ENCODE peak calls at places on chromosomes 6 and 20, in seven cellular contexts. One of them, this sample, is unnamed.

GRCh38 chr20:23228912-23229311 is 121.7 kb upstream of the NXT1 start:
- DNase-seq in transverse colon: no peak
- DNase-seq in A549: no peak
- DNase-seq in K562: no peak
- DNase-seq in Peyer's patch: no peak
- DNase-seq in spleen: no peak
- DNase-seq in body of pancreas: no peak
- DNase-seq in this sample: no peak

GRCh38 chr6:20403766-20404640 is 2.3 kb downstream of the E2F3 start:
- DNase-seq in K562: peak
- DNase-seq in spleen: no peak
- DNase-seq in body of pancreas: no peak
- DNase-seq in Peyer's patch: peak
- DNase-seq in A549: peak
- DNase-seq in transverse colon: peak
- DNase-seq in this sample: peak

GRCh38 chr6:164665328-164665727 is 644.1 kb downstream of the C6orf118 start:
- DNase-seq in body of pancreas: no peak
- DNase-seq in transverse colon: no peak
- DNase-seq in spleen: no peak
- DNase-seq in A549: no peak
- DNase-seq in Peyer's patch: no peak
- DNase-seq in K562: no peak
- DNase-seq in this sample: no peak

GRCh38 chr6:2986722-2987196 is 12.9 kb upstream of the NQO2 start:
- DNase-seq in spleen: no peak
- DNase-seq in K562: no peak
- DNase-seq in body of pancreas: no peak
- DNase-seq in Peyer's patch: peak
- DNase-seq in transverse colon: no peak
- DNase-seq in A549: no peak
- DNase-seq in this sample: no peak

GRCh38 chr6:7649037-7649810 is 59.2 kb downstream of the SNRNP48 start:
- DNase-seq in spleen: no peak
- DNase-seq in A549: no peak
- DNase-seq in body of pancreas: no peak
- DNase-seq in Peyer's patch: no peak
- DNase-seq in transverse colon: no peak
- DNase-seq in K562: no peak
- DNase-seq in this sample: no peak

GRCh38 chr6:29728173-29728879 is 5.1 kb downstream of the HLA-F start:
- DNase-seq in transverse colon: no peak
- DNase-seq in body of pancreas: no peak
- DNase-seq in K562: no peak
- DNase-seq in spleen: no peak
- DNase-seq in Peyer's patch: no peak
- DNase-seq in A549: no peak
- DNase-seq in this sample: no peak

GRCh38 chr20:3158968-3159431 is 665 bp downstream of the FASTKD5 start:
- DNase-seq in Peyer's patch: no peak
- DNase-seq in body of pancreas: peak
- DNase-seq in transverse colon: no peak
- DNase-seq in spleen: no peak
- DNase-seq in K562: peak
- DNase-seq in A549: peak
- DNase-seq in this sample: peak

GRCh38 chr6:47780510-47781356 is 1.1 kb upstream of the OPN5 start:
- DNase-seq in body of pancreas: peak
- DNase-seq in transverse colon: peak
- DNase-seq in A549: peak
- DNase-seq in spleen: no peak
- DNase-seq in K562: no peak
- DNase-seq in Peyer's patch: peak
- DNase-seq in this sample: peak

GRCh38 chr6:84685983-84686584 is 78.3 kb downstream of the TBX18 start:
- DNase-seq in K562: peak
- DNase-seq in A549: peak
- DNase-seq in spleen: no peak
- DNase-seq in body of pancreas: no peak
- DNase-seq in transverse colon: no peak
- DNase-seq in Peyer's patch: no peak
- DNase-seq in this sample: peak

GRCh38 chr6:116253188-116253504 is 729 bp downstream of the TSPYL4 start:
- DNase-seq in spleen: no peak
- DNase-seq in A549: no peak
- DNase-seq in body of pancreas: no peak
- DNase-seq in K562: no peak
- DNase-seq in transverse colon: no peak
- DNase-seq in Peyer's patch: no peak
- DNase-seq in this sample: no peak

GRCh38 chr6:119390276-119390793 is 40.8 kb upstream of the MAN1A1 start:
- DNase-seq in spleen: no peak
- DNase-seq in K562: no peak
- DNase-seq in Peyer's patch: no peak
- DNase-seq in A549: no peak
- DNase-seq in transverse colon: no peak
- DNase-seq in body of pancreas: no peak
- DNase-seq in this sample: no peak

GRCh38 chr6:11040134-11040533 is 4.0 kb downstream of the ELOVL2 start:
- DNase-seq in spleen: no peak
- DNase-seq in transverse colon: no peak
- DNase-seq in A549: no peak
- DNase-seq in K562: no peak
- DNase-seq in body of pancreas: no peak
- DNase-seq in Peyer's patch: no peak
- DNase-seq in this sample: no peak

GRCh38 chr6:18507561-18507960 is 120.4 kb downstream of the RNF144B start:
- DNase-seq in A549: no peak
- DNase-seq in body of pancreas: no peak
- DNase-seq in Peyer's patch: no peak
- DNase-seq in spleen: no peak
- DNase-seq in transverse colon: no peak
- DNase-seq in K562: no peak
- DNase-seq in this sample: no peak

GRCh38 chr6:108866798-108867197 is 18.6 kb downstream of the ARMC2 start:
- DNase-seq in transverse colon: no peak
- DNase-seq in Peyer's patch: no peak
- DNase-seq in K562: no peak
- DNase-seq in body of pancreas: no peak
- DNase-seq in spleen: no peak
- DNase-seq in A549: no peak
- DNase-seq in this sample: no peak

GRCh38 chr6:132285004-132285780 is 116.1 kb downstream of the MOXD1 start:
- DNase-seq in Peyer's patch: no peak
- DNase-seq in body of pancreas: no peak
- DNase-seq in A549: no peak
- DNase-seq in K562: no peak
- DNase-seq in transverse colon: no peak
- DNase-seq in spleen: no peak
- DNase-seq in this sample: no peak

GRCh38 chr6:21636876-21637275 is 43.3 kb downstream of the SOX4 start:
- DNase-seq in body of pancreas: no peak
- DNase-seq in K562: no peak
- DNase-seq in transverse colon: no peak
- DNase-seq in spleen: no peak
- DNase-seq in A549: no peak
- DNase-seq in Peyer's patch: no peak
- DNase-seq in this sample: no peak

GRCh38 chr6:160055378-160055777 is 66.2 kb upstream of the SLC22A1 start:
- DNase-seq in body of pancreas: no peak
- DNase-seq in spleen: no peak
- DNase-seq in A549: no peak
- DNase-seq in Peyer's patch: no peak
- DNase-seq in K562: no peak
- DNase-seq in transverse colon: no peak
- DNase-seq in this sample: no peak

GRCh38 chr20:33401042-33401921 is at the start of gene CDK5RAP1:
- DNase-seq in A549: peak
- DNase-seq in transverse colon: peak
- DNase-seq in body of pancreas: peak
- DNase-seq in K562: peak
- DNase-seq in Peyer's patch: peak
- DNase-seq in spleen: peak
- DNase-seq in this sample: peak
- TF ChIP-seq POLR2A in A549: peak
- TF ChIP-seq POLR2A in transverse colon: no peak
- TF ChIP-seq POLR2A in body of pancreas: no peak
- TF ChIP-seq POLR2A in K562: peak
- TF ChIP-seq POLR2A in Peyer's patch: no peak
- TF ChIP-seq POLR2A in spleen: no peak
- TF ChIP-seq POLR2A in this sample: peak

GRCh38 chr20:11375966-11376365 is 541.7 kb upstream of the BTBD3 start:
- DNase-seq in Peyer's patch: no peak
- DNase-seq in spleen: no peak
- DNase-seq in K562: no peak
- DNase-seq in A549: no peak
- DNase-seq in transverse colon: no peak
- DNase-seq in body of pancreas: no peak
- DNase-seq in this sample: no peak

GRCh38 chr20:11376406-11376805 is 541.3 kb upstream of the BTBD3 start:
- DNase-seq in transverse colon: no peak
- DNase-seq in Peyer's patch: no peak
- DNase-seq in body of pancreas: no peak
- DNase-seq in spleen: no peak
- DNase-seq in K562: no peak
- DNase-seq in A549: no peak
- DNase-seq in this sample: no peak

GRCh38 chr20:11373391-11373790 is 544.3 kb upstream of the BTBD3 start:
- DNase-seq in spleen: no peak
- DNase-seq in A549: no peak
- DNase-seq in body of pancreas: no peak
- DNase-seq in transverse colon: no peak
- DNase-seq in K562: no peak
- DNase-seq in Peyer's patch: no peak
- DNase-seq in this sample: no peak

GRCh38 chr20:11376998-11377397 is 540.7 kb upstream of the BTBD3 start:
- DNase-seq in body of pancreas: no peak
- DNase-seq in spleen: no peak
- DNase-seq in K562: no peak
- DNase-seq in transverse colon: no peak
- DNase-seq in A549: no peak
- DNase-seq in Peyer's patch: no peak
- DNase-seq in this sample: no peak

DNA sequence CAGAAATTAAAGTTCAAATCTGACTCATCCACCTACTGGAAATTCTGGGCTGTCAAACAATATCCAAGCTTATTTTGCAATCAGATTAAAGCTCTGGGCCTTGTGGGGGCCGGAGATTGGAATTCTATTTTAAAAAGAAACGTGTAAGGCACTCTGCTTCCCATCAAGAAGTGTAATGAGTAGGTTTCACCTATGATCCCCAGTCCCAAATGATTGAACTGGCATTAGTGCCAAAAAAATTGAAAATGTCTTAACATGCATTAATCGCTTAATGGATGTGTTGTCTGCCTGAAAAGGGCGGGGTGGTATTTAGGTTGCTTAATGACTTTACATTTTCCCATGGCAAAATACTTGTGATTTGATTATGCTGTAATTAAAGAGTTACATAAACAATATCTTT is 542.3 kb upstream of the BTBD3 start:
- DNase-seq in Peyer's patch: no peak
- DNase-seq in K562: no peak
- DNase-seq in transverse colon: no peak
- DNase-seq in body of pancreas: no peak
- DNase-seq in spleen: no peak
- DNase-seq in A549: no peak
- DNase-seq in this sample: no peak
- TF ChIP-seq POLR2A in Peyer's patch: no peak
- TF ChIP-seq POLR2A in K562: no peak
- TF ChIP-seq POLR2A in transverse colon: no peak
- TF ChIP-seq POLR2A in body of pancreas: no peak
- TF ChIP-seq POLR2A in spleen: no peak
- TF ChIP-seq POLR2A in A549: no peak
- TF ChIP-seq POLR2A in this sample: no peak

GRCh38 chr6:5261545-5262109 is 314 bp downstream of the FARS2 start:
- DNase-seq in spleen: no peak
- DNase-seq in body of pancreas: no peak
- DNase-seq in A549: no peak
- DNase-seq in Peyer's patch: no peak
- DNase-seq in K562: no peak
- DNase-seq in transverse colon: no peak
- DNase-seq in this sample: peak

GRCh38 chr6:5259428-5259827 is 1.3 kb downstream of the LYRM4 start:
- DNase-seq in transverse colon: no peak
- DNase-seq in K562: no peak
- DNase-seq in body of pancreas: no peak
- DNase-seq in A549: no peak
- DNase-seq in Peyer's patch: no peak
- DNase-seq in spleen: no peak
- DNase-seq in this sample: no peak

GRCh38 chr6:5257400-5257799 is 3.4 kb downstream of the LYRM4 start:
- DNase-seq in K562: no peak
- DNase-seq in body of pancreas: no peak
- DNase-seq in spleen: no peak
- DNase-seq in Peyer's patch: no peak
- DNase-seq in A549: no peak
- DNase-seq in transverse colon: no peak
- DNase-seq in this sample: no peak

GRCh38 chr6:5260661-5261544 is at the start of the genes FARS2 and LYRM4:
- DNase-seq in Peyer's patch: peak
- DNase-seq in A549: peak
- DNase-seq in transverse colon: peak
- DNase-seq in spleen: peak
- DNase-seq in body of pancreas: peak
- DNase-seq in K562: peak
- DNase-seq in this sample: peak

GRCh38 chr6:5260111-5260620 is 584 bp downstream of the LYRM4 start:
- DNase-seq in K562: peak
- DNase-seq in body of pancreas: peak
- DNase-seq in transverse colon: peak
- DNase-seq in spleen: peak
- DNase-seq in Peyer's patch: peak
- DNase-seq in A549: peak
- DNase-seq in this sample: peak
- TF ChIP-seq POLR2A in K562: no peak
- TF ChIP-seq POLR2A in body of pancreas: no peak
- TF ChIP-seq POLR2A in transverse colon: no peak
- TF ChIP-seq POLR2A in spleen: no peak
- TF ChIP-seq POLR2A in Peyer's patch: no peak
- TF ChIP-seq POLR2A in A549: no peak
- TF ChIP-seq POLR2A in this sample: peak

DNA sequence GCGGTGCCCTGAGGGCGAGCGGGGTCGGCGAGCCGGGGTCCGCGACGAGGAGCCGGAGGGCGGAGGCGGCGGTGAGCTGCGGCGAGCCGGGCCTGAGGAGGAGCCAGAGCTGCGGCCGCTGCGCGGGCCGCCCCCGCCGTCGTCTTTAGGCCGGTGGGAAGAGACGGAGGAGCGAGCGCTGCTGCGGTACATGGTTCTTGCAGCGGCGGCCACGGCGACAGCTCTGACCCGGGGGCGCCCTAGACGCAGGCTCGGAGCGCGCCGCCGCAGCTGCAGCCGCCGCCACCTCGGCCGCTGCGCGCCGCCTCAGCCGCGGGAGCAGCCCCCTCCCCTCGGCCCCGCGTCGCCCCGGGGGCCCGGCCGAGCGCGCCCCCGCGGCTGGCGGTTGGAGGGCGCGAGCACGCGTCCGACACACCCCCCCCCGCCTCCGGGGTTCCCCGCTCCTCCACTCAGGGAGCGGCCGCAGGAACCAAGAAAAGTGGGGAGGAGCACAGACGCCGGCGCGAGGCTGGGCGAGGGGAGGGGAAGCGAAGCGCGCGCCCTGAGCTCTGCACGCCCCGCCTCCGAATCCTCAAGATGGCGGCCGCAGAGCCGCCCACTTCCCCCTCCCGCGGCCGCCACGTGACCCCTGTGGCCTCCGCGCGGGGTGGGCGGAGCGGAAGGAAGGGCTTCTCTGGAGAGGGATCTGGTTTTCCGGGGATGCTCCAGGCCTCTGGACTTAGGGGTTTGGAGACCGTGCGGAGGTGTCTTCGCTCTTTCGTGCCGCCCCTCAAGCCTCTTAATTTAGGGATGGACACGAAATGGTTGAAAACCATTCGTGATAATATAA is at the start of gene ZNF318:
- DNase-seq in A549: peak
- DNase-seq in body of pancreas: peak
- DNase-seq in transverse colon: peak
- DNase-seq in K562: peak
- DNase-seq in Peyer's patch: peak
- DNase-seq in spleen: peak
- DNase-seq in this sample: peak
- TF ChIP-seq POLR2A in A549: peak
- TF ChIP-seq POLR2A in body of pancreas: no peak
- TF ChIP-seq POLR2A in transverse colon: peak
- TF ChIP-seq POLR2A in K562: peak
- TF ChIP-seq POLR2A in Peyer's patch: peak
- TF ChIP-seq POLR2A in spleen: no peak
- TF ChIP-seq POLR2A in this sample: peak

This sample was measured in erythroblast.